ENCODE peak calls at places on chromosomes 13 and 19, in seven cellular contexts. J is T-helper 2 cell, B is NCI-H2171, E is activated gamma-delta T cell, M is cerebellar nuclear complex, P is astrocyte of the spinal cord, T is NCI-H1436. A is an unnamed sample.

GRCh38 chr19:41456342-41456918 is 13.5 kb downstream of the ERICH4 start:
- DNase-seq in J (no peak), B (no peak), E (no peak), M (no peak), P (peak; percentile 10), T (no peak), A (no peak)

GRCh38 chr19:50818859-50819472 is 4.6 kb downstream of the KLK1 start:
- DNase-seq in J (no peak), B (no peak), E (no peak), M (no peak), P (no peak), T (no peak), A (no peak)

GRCh38 chr19:39846678-39847486 is 703 bp upstream of the FBL start:
- DNase-seq in J (no peak), B (no peak), E (no peak), M (no peak), P (no peak), T (no peak), A (no peak)

GRCh38 chr19:44807652-44808462 is 1.0 kb upstream of the BCAM start:
- DNase-seq in J (no peak), B (no peak), E (no peak), M (no peak), P (peak; percentile 17), T (no peak), A (no peak)

GRCh38 chr13:42707596-42707995 is 73.8 kb upstream of the FAM216B start:
- DNase-seq in J (no peak), B (no peak), E (no peak), M (no peak), P (peak; percentile 78), T (no peak), A (no peak)

GRCh38 chr19:46256855-46257254 is 27.3 kb downstream of the IGFL1 start:
- DNase-seq in J (no peak), B (no peak), E (no peak), M (no peak), P (no peak), T (no peak), A (no peak)

GRCh38 chr19:37988758-37989635 is 82.0 kb downstream of the SIPA1L3 start:
- DNase-seq in J (no peak), B (no peak), E (no peak), M (no peak), P (peak; percentile 46), T (no peak), A (no peak)

GRCh38 chr13:30477346-30478235 is 11.9 kb upstream of the HMGB1 start:
- DNase-seq in J (no peak), B (no peak), E (no peak), M (no peak), P (no peak), T (no peak), A (no peak)

GRCh38 chr13:21016487-21016886 is 44.9 kb downstream of the LATS2 start:
- DNase-seq in J (no peak), B (no peak), E (no peak), M (no peak), P (no peak), T (no peak), A (no peak)